ENCODE peak calls at places on chromosomes 3 and 15, in eight cellular contexts. J is upper lobe of left lung, H is HCT116, I is GM12878, W is Panc1, A is HepG2, X is GM23338, U is K562. S is an unnamed sample.

GRCh38 chr15:42032376-42033213 is 11.8 kb upstream of the PLA2G4E start:
- ATAC-seq in J (no peak), H (no peak), I (peak; percentile 34), W (no peak), A (no peak), X (no peak), U (no peak), S (no peak)

GRCh38 chr3:120614765-120615164 is 18.6 kb downstream of the NDUFB4 start:
- ATAC-seq in J (no peak), H (no peak), I (no peak), W (no peak), A (no peak), X (no peak), U (no peak), S (no peak)

GRCh38 chr3:25448750-25449684 is 21.0 kb downstream of the RARB start:
- ATAC-seq in J (peak; percentile 68), H (peak; percentile 44), I (no peak), W (no peak), A (peak; percentile 94), X (peak; percentile 87), U (peak; percentile 66), S (peak; percentile 86)

GRCh38 chr3:64203216-64203615 is 22.1 kb downstream of the PRICKLE2 start:
- ATAC-seq in J (no peak), H (no peak), I (no peak), W (no peak), A (no peak), X (no peak), U (no peak), S (no peak)

GRCh38 chr3:171184372-171184771 is 157.9 kb upstream of the SLC2A2 start:
- ATAC-seq in J (no peak), H (no peak), I (peak; percentile 91), W (no peak), A (no peak), X (no peak), U (no peak), S (no peak)

GRCh38 chr15:66429117-66429516 is 42.4 kb downstream of the MAP2K1 start:
- ATAC-seq in J (no peak), H (no peak), I (peak; percentile 48), W (peak; percentile 48), A (no peak), X (no peak), U (no peak), S (no peak)

GRCh38 chr15:88920186-88920891 is 7.2 kb upstream of the MFGE8 start:
- ATAC-seq in J (no peak), H (peak; percentile 44), I (peak; percentile 35), W (no peak), A (no peak), X (no peak), U (peak; percentile 77), S (no peak)

GRCh38 chr15:74869726-74870407 is 3.3 kb downstream of the SCAMP2 start:
- ATAC-seq in J (peak; percentile 61), H (no peak), I (peak; percentile 76), W (no peak), A (no peak), X (no peak), U (no peak), S (peak; percentile 43)

GRCh38 chr3:181735921-181736320 is 24.2 kb downstream of the SOX2 start:
- ATAC-seq in J (no peak), H (no peak), I (no peak), W (no peak), A (peak; percentile 34), X (peak; percentile 51), U (no peak), S (no peak)

GRCh38 chr3:194310060-194310481 is 41.1 kb downstream of the CPN2 start:
- ATAC-seq in J (no peak), H (no peak), I (no peak), W (no peak), A (no peak), X (no peak), U (no peak), S (no peak)

GRCh38 chr15:36942248-36942827 is 158.0 kb downstream of the MEIS2 start:
- ATAC-seq in J (no peak), H (no peak), I (no peak), W (no peak), A (no peak), X (peak; percentile 32), U (no peak), S (no peak)

GRCh38 chr3:105984837-105985236 is 116.0 kb upstream of the CBLB start:
- ATAC-seq in J (no peak), H (no peak), I (no peak), W (no peak), A (no peak), X (no peak), U (no peak), S (no peak)

GRCh38 chr15:63264685-63265302 is 12.6 kb upstream of the APH1B start:
- ATAC-seq in J (no peak), H (no peak), I (no peak), W (no peak), A (no peak), X (no peak), U (no peak), S (no peak)

GRCh38 chr3:73498764-73499622 is 125.7 kb downstream of the PDZRN3 start:
- ATAC-seq in J (no peak), H (no peak), I (peak; percentile 86), W (no peak), A (no peak), X (no peak), U (no peak), S (no peak)

GRCh38 chr15:35630570-35630969 is 84.6 kb upstream of the DPH6 start:
- ATAC-seq in J (peak; percentile 51), H (no peak), I (no peak), W (no peak), A (peak; percentile 68), X (peak; percentile 32), U (no peak), S (peak; percentile 74)

GRCh38 chr3:120831066-120831465 is 76.9 kb upstream of the STXBP5L start:
- ATAC-seq in J (no peak), H (no peak), I (no peak), W (no peak), A (no peak), X (peak; percentile 94), U (no peak), S (no peak)

DNA sequence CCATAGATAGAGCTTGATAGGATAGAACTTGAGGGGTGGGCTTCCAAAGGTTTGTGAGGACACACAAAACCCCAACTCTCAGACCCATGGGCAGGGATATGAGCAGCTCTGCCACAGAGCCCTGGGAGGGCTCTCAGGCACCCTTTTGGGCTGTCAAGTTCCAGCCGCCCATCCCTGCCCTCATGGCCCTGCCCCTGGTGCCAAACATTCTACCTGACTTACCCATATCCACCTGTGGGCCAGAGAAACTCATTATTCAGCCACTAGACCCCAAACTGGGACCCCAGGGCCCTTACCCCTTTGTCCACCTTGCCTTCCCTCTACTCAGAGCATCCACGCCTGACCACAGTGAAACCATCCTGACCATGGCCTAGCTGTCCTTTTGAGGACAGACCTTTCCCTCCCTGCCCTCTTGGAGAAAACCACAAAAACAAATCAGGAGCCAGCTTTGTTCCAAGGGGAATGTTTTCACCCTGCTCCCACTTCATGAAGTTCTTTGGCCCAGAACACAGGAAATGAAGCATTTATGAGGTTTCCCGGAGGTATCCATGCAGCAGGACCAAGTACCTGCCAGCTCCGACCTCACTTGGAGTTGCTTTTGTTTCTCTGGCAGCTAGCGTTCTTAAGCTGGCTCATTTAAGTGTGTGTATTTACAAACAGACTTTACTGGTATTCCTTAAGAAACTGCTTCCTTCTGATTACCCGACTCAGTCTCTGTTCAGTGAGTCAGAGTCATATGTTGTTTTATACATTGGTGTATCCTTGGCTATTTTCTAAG is 34.2 kb upstream of the GALNT15 start:
- ATAC-seq in J (no peak), H (no peak), I (no peak), W (no peak), A (no peak), X (no peak), U (no peak), S (peak; percentile 79)
- TF ChIP-seq POLR2AphosphoS5 in J (no peak), H (no peak), I (no peak), W (no peak), A (no peak), X (no peak), U (no peak), S (peak; percentile 33)

GRCh38 chr3:18743761-18744160 is 318.6 kb upstream of the SATB1 start:
- ATAC-seq in J (no peak), H (no peak), I (no peak), W (no peak), A (no peak), X (no peak), U (no peak), S (no peak)
- H3K4me1 ChIP-seq in J (no peaks in the 10 kb centered on the region), H (no peaks in the 10 kb centered on the region), I (peaks cover 17% of the 10 kb centered on the region), W (no peaks in the 10 kb centered on the region), A (no peaks in the 10 kb centered on the region), X (no peaks in the 10 kb centered on the region), U (no peaks in the 10 kb centered on the region), S (no peaks in the 10 kb centered on the region)

GRCh38 chr3:50609071-50609742 is 2.4 kb downstream of the CISH start:
- ATAC-seq in J (no peak), H (no peak), I (no peak), W (no peak), A (no peak), X (no peak), U (no peak), S (no peak)

GRCh38 chr3:50610992-50611463 is 546 bp downstream of the CISH start:
- ATAC-seq in J (no peak), H (no peak), I (no peak), W (no peak), A (no peak), X (no peak), U (no peak), S (no peak)

GRCh38 chr3:50611464-50612233 is at the start of gene CISH:
- ATAC-seq in J (peak; percentile 92), H (peak; percentile 79), I (peak; percentile 88), W (peak; percentile 87), A (peak; percentile 83), X (peak; percentile 81), U (peak; percentile 85), S (peak; percentile 86)

GRCh38 chr3:50609743-50610085 is 1.9 kb downstream of the CISH start:
- ATAC-seq in J (no peak), H (no peak), I (no peak), W (no peak), A (no peak), X (no peak), U (no peak), S (no peak)

DNA sequence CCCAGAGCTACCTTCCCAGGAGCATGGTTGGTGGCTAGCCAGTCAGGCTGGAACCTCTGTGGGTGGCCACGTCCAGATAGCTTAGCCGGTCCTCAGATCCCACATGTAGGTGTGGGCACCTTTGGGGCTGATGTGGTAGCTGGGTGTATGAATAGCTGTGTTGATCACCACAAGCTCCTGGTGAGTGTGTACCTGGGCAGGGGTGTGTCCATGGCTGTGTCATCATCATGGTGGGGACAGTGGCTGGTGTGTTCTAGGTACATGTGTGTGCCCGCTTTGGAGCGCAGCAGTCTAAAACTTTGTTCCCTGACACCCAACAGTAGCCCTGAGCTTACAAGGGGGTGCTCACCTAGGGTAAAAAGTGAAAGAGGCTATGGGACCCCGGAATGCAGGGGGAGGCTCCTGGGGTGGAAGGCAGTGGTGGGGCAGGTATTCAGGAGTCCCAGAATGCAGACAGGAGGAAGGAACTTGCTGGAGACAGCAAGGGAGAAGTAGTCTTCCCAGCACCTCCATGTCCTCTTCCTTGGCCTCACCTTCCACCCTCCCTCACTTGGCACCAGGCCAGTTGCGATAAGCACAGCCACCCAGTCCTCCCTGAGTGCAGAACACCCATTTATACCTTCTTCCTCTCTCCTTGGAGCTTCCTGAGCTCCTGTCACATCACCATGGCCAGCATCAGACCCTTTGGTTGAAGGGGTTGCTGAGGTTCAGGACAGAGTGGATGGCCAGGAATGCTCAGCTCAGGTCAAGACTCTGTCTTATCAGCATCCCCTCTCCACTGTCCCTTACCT is 1.2 kb downstream of the CISH start:
- ATAC-seq in J (no peak), H (no peak), I (no peak), W (no peak), A (no peak), X (no peak), U (no peak), S (no peak)
- TF ChIP-seq POLR2AphosphoS5 in J (no peak), H (no peak), I (no peak), W (no peak), A (no peak), X (no peak), U (no peak), S (no peak)

GRCh38 chr3:69201658-69202057 is 79.3 kb upstream of the LMOD3 start:
- ATAC-seq in J (no peak), H (no peak), I (no peak), W (no peak), A (peak; percentile 12), X (no peak), U (no peak), S (no peak)
- H3K4me1 ChIP-seq in J (peaks cover 14% of the 10 kb centered on the region), H (peaks cover 11% of the 10 kb centered on the region), I (peaks cover 15% of the 10 kb centered on the region), W (peaks cover 3% of the 10 kb centered on the region), A (peaks cover 18% of the 10 kb centered on the region), X (peaks cover 28% of the 10 kb centered on the region), U (no peaks in the 10 kb centered on the region), S (no peaks in the 10 kb centered on the region)

S was measured in gastroesophageal sphincter.